ENCODE peak calls at places on chromosome 22, in five cellular contexts. Q, H, I, K and X are unnamed samples.

GRCh38 chr22:46792841-46793261 is 30.4 kb downstream of the TBC1D22A start:
- DNase-seq in Q (no peak), H (no peak), I (no peak), K (no peak), X (no peak)

GRCh38 chr22:24076091-24076867 is 65.2 kb downstream of the CABIN1 start:
- DNase-seq in Q (no peak), H (no peak), I (peak; percentile 23), K (no peak), X (no peak)

GRCh38 chr22:45600791-45601730 is 70.6 kb upstream of the ATXN10 start:
- DNase-seq in Q (no peak), H (no peak), I (peak; percentile 85), K (no peak), X (no peak)

GRCh38 chr22:47021371-47022074 is 259.1 kb downstream of the TBC1D22A start:
- DNase-seq in Q (no peak), H (no peak), I (no peak), K (no peak), X (no peak)

GRCh38 chr22:48678171-48679135 is 1149.2 kb downstream of the BRD1 start:
- DNase-seq in Q (no peak), H (peak; percentile 49), I (no peak), K (no peak), X (no peak)

GRCh38 chr22:43308451-43309235 is 34.5 kb downstream of the SCUBE1 start:
- DNase-seq in Q (no peak), H (no peak), I (peak; percentile 15), K (no peak), X (peak; percentile 49)

GRCh38 chr22:17774206-17774927 is at the start of gene BID:
- DNase-seq in Q (no peak), H (peak; percentile 81), I (peak; percentile 17), K (no peak), X (peak; percentile 71)

GRCh38 chr22:44137415-44137814 is 43.3 kb upstream of the PARVG start:
- DNase-seq in Q (no peak), H (no peak), I (no peak), K (no peak), X (no peak)

GRCh38 chr22:46736705-46737104 is 1.3 kb downstream of the CERK start:
- DNase-seq in Q (no peak), H (no peak), I (no peak), K (no peak), X (no peak)

GRCh38 chr22:44455151-44455962 is 42.7 kb downstream of the RTL6 start:
- DNase-seq in Q (no peak), H (no peak), I (no peak), K (no peak), X (no peak)

GRCh38 chr22:43627485-43628252 is 184.4 kb downstream of the EFCAB6 start:
- DNase-seq in Q (no peak), H (no peak), I (no peak), K (no peak), X (no peak)

GRCh38 chr22:44359496-44360110 is 46.9 kb upstream of the SHISAL1 start:
- DNase-seq in Q (no peak), H (peak; percentile 27), I (no peak), K (no peak), X (peak; percentile 6)

GRCh38 chr22:17902960-17903359 is 121.4 kb downstream of the MICAL3 start:
- DNase-seq in Q (no peak), H (no peak), I (no peak), K (no peak), X (no peak)

GRCh38 chr22:23926561-23926960 is 32.4 kb downstream of the MIF start:
- DNase-seq in Q (no peak), H (no peak), I (no peak), K (no peak), X (no peak)

GRCh38 chr22:46563381-46564083 is 26.1 kb upstream of the CELSR1 start:
- DNase-seq in Q (peak; percentile 57), H (peak; percentile 89), I (peak; percentile 37), K (peak; percentile 64), X (peak; percentile 88)

GRCh38 chr22:24969588-24970301 is 17.2 kb downstream of the KIAA1671 start:
- DNase-seq in Q (peak; percentile 56), H (peak; percentile 72), I (no peak), K (peak; percentile 60), X (peak; percentile 72)

GRCh38 chr22:28004021-28004420 is 85.0 kb upstream of the PITPNB start:
- DNase-seq in Q (no peak), H (no peak), I (no peak), K (no peak), X (no peak)

GRCh38 chr22:49768511-49768910 is 59.2 kb downstream of the BRD1 start:
- DNase-seq in Q (no peak), H (peak; percentile 23), I (no peak), K (no peak), X (peak; percentile 44)

GRCh38 chr22:43128928-43129424 is 14.2 kb downstream of the MCAT start:
- DNase-seq in Q (no peak), H (no peak), I (no peak), K (no peak), X (no peak)

GRCh38 chr22:43481528-43482309 is 69.9 kb downstream of the MPPED1 start:
- DNase-seq in Q (no peak), H (no peak), I (no peak), K (peak; percentile 18), X (no peak)

GRCh38 chr22:28247667-28248363 is 328.8 kb upstream of the PITPNB start:
- DNase-seq in Q (no peak), H (no peak), I (no peak), K (no peak), X (no peak)

GRCh38 chr22:25903294-25903693 is 161.3 kb downstream of the MYO18B start:
- DNase-seq in Q (peak; percentile 7), H (no peak), I (no peak), K (no peak), X (no peak)

GRCh38 chr22:44012172-44012571 is 11.9 kb upstream of the PARVB start:
- DNase-seq in Q (no peak), H (no peak), I (no peak), K (no peak), X (no peak)

GRCh38 chr22:45997077-45997774 is 20.3 kb upstream of the WNT7B start:
- DNase-seq in Q (no peak), H (peak; percentile 87), I (peak; percentile 95), K (no peak), X (peak; percentile 91)

GRCh38 chr22:46533434-46533833 is 4.0 kb downstream of the CELSR1 start:
- DNase-seq in Q (no peak), H (no peak), I (no peak), K (no peak), X (no peak)

GRCh38 chr22:41902932-41903421 is 11.9 kb downstream of the SHISA8 start:
- DNase-seq in Q (no peak), H (peak; percentile 97), I (no peak), K (no peak), X (peak; percentile 81)

GRCh38 chr22:41682033-41682807 is 6.4 kb downstream of the SNU13 start:
- DNase-seq in Q (peak; percentile 73), H (peak; percentile 90), I (peak; percentile 88), K (peak; percentile 80), X (peak; percentile 94)

GRCh38 chr22:46083383-46084350 is 66.7 kb upstream of the PPARA start:
- DNase-seq in Q (no peak), H (peak; percentile 39), I (no peak), K (no peak), X (peak; percentile 18)

GRCh38 chr22:46568102-46568809 is 30.8 kb upstream of the CELSR1 start:
- DNase-seq in Q (no peak), H (peak; percentile 32), I (no peak), K (no peak), X (no peak)

GRCh38 chr22:50470491-50470890 is 4.3 kb downstream of the SBF1 start:
- DNase-seq in Q (no peak), H (no peak), I (no peak), K (no peak), X (no peak)

GRCh38 chr22:37160037-37160436 is 10.3 kb upstream of the IL2RB start:
- DNase-seq in Q (no peak), H (no peak), I (no peak), K (no peak), X (peak; percentile 23)
- TF ChIP-seq CTCF in Q (peak; percentile 12), H (no peak), I (no peak), K (no peak), X (no peak)

GRCh38 chr22:22916952-22917290 is 29.3 kb downstream of the IGLL5 start:
- DNase-seq in Q (no peak), H (no peak), I (no peak), K (no peak), X (no peak)

GRCh38 chr22:22917377-22917776 is 29.8 kb downstream of the IGLL5 start:
- DNase-seq in Q (no peak), H (no peak), I (no peak), K (no peak), X (no peak)

GRCh38 chr22:22920104-22920654 is 32.6 kb downstream of the IGLL5 start:
- DNase-seq in Q (no peak), H (no peak), I (no peak), K (no peak), X (no peak)

GRCh38 chr22:22919041-22919440 is 31.4 kb downstream of the IGLL5 start:
- DNase-seq in Q (no peak), H (no peak), I (no peak), K (no peak), X (no peak)

GRCh38 chr22:22918297-22918965 is 30.8 kb downstream of the IGLL5 start:
- DNase-seq in Q (no peak), H (no peak), I (no peak), K (no peak), X (no peak)
- H3K27ac ChIP-seq in Q (no peak overlapping the region), H (no peak overlapping the region), I (no peak overlapping the region), K (no peak overlapping the region), X (no peak overlapping the region)

DNA sequence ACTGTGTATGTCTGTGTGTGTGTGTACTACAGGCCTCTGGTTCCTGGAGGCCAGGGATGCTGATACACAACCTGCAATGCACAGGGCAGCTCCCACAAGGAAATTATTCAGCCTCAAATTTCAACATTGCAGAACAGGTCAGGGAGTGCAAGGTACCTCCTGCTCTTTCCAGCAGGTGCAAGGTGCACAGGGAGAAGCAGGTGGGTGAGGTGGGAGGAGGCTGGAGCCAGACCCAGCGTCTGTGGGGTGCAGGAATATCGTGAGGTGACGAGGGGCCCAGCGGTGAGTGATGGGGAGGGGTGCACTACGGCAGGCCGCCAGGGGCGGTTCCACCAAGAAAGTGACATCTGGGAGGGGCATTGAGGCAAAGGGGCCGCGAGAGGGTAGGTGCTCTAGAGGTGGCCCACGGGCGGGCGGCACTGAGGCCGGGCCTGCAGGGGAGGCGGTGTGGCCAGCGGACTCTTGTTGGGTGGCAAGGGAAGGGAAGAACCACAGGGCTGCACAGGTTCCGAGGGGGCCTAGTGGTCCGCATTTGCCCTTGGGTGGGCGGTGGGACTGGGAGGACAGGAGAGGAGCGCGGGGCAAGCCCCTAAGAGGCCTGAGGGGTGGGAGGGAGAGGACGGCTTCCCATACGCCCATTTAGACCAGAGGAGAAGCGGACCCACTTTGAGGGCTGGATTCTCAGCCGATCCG is 21.6 kb downstream of the DGCR6L start:
- DNase-seq in Q (no peak), H (no peak), I (no peak), K (no peak), X (no peak)
- H3K4me3 ChIP-seq in Q (no peak overlapping the region), H (no peak overlapping the region), I (no peak overlapping the region), K (no peak overlapping the region), X (peak overlapping the region; percentile 70)

DNA sequence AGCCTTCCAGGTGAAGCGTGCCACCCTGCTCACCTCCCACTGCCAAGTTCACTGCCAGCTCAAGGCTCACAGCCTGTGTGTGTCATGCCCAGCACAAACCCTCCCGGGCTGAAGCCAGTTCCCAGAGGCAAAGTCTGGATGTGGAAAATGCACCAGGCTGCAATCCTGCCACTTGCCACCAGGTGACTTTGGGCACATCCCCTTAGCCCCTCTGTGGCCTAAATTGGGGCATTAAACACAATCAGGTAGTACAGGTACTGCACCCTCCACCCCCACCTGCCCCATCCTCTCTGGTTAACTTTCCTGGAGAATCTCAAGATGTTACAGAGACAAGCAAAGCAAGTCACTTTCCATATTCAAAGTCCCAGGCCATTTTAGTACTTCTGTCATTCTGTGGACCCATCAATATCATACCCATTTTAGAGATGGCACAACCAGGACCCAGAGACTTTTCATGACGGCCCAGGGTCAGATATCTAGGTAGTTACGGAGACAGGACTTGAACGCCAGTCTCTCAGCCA is 1.8 kb upstream of the RASD2 start:
- DNase-seq in Q (peak; percentile 33), H (peak; percentile 78), I (no peak), K (no peak), X (no peak)
- TF ChIP-seq CTCF in Q (peak; percentile 79), H (peak; percentile 57), I (peak; percentile 44), K (peak; percentile 46), X (peak; percentile 50)